ENCODE peak calls at places on chromosomes 16 and 17, in ten cellular contexts. T is H9, B is osteoblast, W is H1, I is astrocyte, M is hepatocyte, N is GM23338, X is PC-3, A is IMR-90, K is A549. Q is an unnamed sample.
A peak's percentile ranks its signal among the peaks of the same experiment; 100 is the strongest.

GRCh38 chr17:19629449-19629848 is 19.1 kb upstream of the ALDH3A2 start:
- DNase-seq in X (peak; percentile 25), M (no peak), K (no peak), T (no peak), B (peak; percentile 68), N (no peak), A (no peak), I (no peak), W (no peak), Q (no peak)

GRCh38 chr17:57604771-57605733 is 140.0 kb downstream of the CCDC182 start:
- DNase-seq in T (no peak), W (no peak), B (peak; percentile 86), I (peak; percentile 51), A (peak; percentile 55), X (no peak), K (no peak), M (peak; percentile 74), N (peak; percentile 27), Q (no peak)

GRCh38 chr16:48611329-48612137 is 1.6 kb upstream of the N4BP1 start:
- DNase-seq in B (peak; percentile 63), T (peak; percentile 71), I (no peak), X (no peak), A (no peak), M (peak; percentile 44), N (peak; percentile 52), K (peak; percentile 26), W (no peak), Q (peak; percentile 80)

GRCh38 chr17:74737299-74738050 is 419 bp downstream of the RAB37 start:
- DNase-seq in N (peak; percentile 92), X (peak; percentile 28), B (peak; percentile 86), A (no peak), T (peak; percentile 93), W (peak; percentile 85), I (no peak), K (peak; percentile 72), M (peak; percentile 76), Q (no peak)

GRCh38 chr17:18933102-18934058 is 18.6 kb upstream of the SLC5A10 start:
- DNase-seq in W (no peak), X (no peak), I (no peak), K (no peak), A (no peak), T (no peak), M (no peak), B (no peak), N (no peak), Q (no peak)

GRCh38 chr16:87274808-87275207 is 42.4 kb downstream of the C16orf95 start:
- DNase-seq in W (no peak), B (peak; percentile 85), I (peak; percentile 80), N (no peak), M (no peak), T (no peak), A (peak; percentile 41), X (no peak), K (no peak), Q (no peak)

GRCh38 chr17:337866-338265 is 14.7 kb downstream of the RPH3AL start:
- DNase-seq in X (no peak), N (no peak), M (no peak), B (peak; percentile 59), A (no peak), K (no peak), W (no peak), I (no peak), T (no peak), Q (no peak)

GRCh38 chr17:59423903-59424302 is 92.4 kb downstream of the YPEL2 start:
- DNase-seq in K (no peak), M (no peak), W (no peak), T (no peak), A (no peak), N (no peak), B (no peak), I (no peak), X (no peak), Q (no peak)

GRCh38 chr17:49365667-49366066 is 3.6 kb upstream of the ZNF652 start:
- DNase-seq in I (no peak), A (no peak), T (peak; percentile 76), N (peak; percentile 68), M (peak; percentile 30), W (no peak), B (peak; percentile 90), K (peak; percentile 70), X (peak; percentile 57), Q (no peak)

GRCh38 chr17:30398328-30399041 is 19.8 kb downstream of the CPD start:
- DNase-seq in I (no peak), W (no peak), B (no peak), X (no peak), N (no peak), T (no peak), M (no peak), A (no peak), K (no peak), Q (no peak)

GRCh38 chr16:88848557-88848956 is 8.2 kb downstream of the GALNS start:
- DNase-seq in M (no peak), K (no peak), W (no peak), B (no peak), T (no peak), I (no peak), A (no peak), N (no peak), X (no peak), Q (no peak)

DNA sequence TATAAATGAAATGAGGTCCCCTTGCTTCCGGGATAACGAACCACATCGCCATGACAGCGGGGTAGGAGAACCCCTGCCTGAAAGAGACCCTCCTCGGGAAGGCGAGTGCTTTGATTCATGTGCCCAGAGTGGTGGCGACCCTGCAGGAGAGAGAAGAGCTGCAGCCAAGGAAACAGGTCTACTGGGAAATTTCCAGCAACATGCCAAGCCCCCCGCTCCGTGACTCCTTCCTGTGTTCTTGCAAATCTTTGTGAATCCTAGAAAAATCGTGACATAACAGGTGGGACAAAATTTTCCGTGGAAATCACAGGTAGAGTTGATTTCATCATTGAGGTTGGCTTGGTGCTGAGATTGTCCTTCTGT is 162.6 kb downstream of the WSCD1 start:
- DNase-seq in M (no peak), I (no peak), A (no peak), T (peak; percentile 36), B (no peak), K (no peak), W (no peak), X (no peak), N (no peak), Q (no peak)
- H3K4me2 ChIP-seq in M (no peak overlapping the region), I (peak overlapping the region; percentile 81), A (no peak overlapping the region), T (no peak overlapping the region), B (no peak overlapping the region), K (peak overlapping the region; percentile 75), W (no peak overlapping the region), X (peak overlapping the region; percentile 80), N (no peak overlapping the region), Q (peak overlapping the region; percentile 74)

GRCh38 chr16:68749424-68749823 is 12.3 kb downstream of the CDH1 start:
- DNase-seq in I (no peak), A (no peak), B (no peak), M (no peak), T (peak; percentile 64), W (no peak), K (peak; percentile 35), X (no peak), N (peak; percentile 65), Q (no peak)
- TF ChIP-seq CTCF in I (no peak), A (no peak), B (no peak), M (no peak), T (peak; percentile 60), W (peak; percentile 61), K (peak; percentile 30), X (peak; percentile 29), N (peak; percentile 77), Q (no peak)

GRCh38 chr16:75007443-75007842 is 8.6 kb downstream of the ZNRF1 start:
- DNase-seq in I (no peak), M (no peak), T (no peak), A (no peak), N (no peak), W (no peak), X (no peak), B (no peak), K (no peak), Q (no peak)

GRCh38 chr16:75004460-75004859 is 5.6 kb downstream of the ZNRF1 start:
- DNase-seq in M (no peak), N (no peak), K (no peak), A (no peak), T (no peak), X (no peak), W (no peak), B (no peak), I (no peak), Q (no peak)

GRCh38 chr16:75003931-75004330 is 5.1 kb downstream of the ZNRF1 start:
- DNase-seq in X (no peak), W (no peak), I (no peak), K (no peak), M (no peak), N (no peak), A (no peak), T (no peak), B (no peak), Q (no peak)

GRCh38 chr16:75002474-75002873 is 3.6 kb downstream of the ZNRF1 start:
- DNase-seq in W (no peak), M (no peak), X (no peak), I (no peak), A (no peak), B (no peak), T (no peak), N (no peak), K (no peak), Q (no peak)

DNA sequence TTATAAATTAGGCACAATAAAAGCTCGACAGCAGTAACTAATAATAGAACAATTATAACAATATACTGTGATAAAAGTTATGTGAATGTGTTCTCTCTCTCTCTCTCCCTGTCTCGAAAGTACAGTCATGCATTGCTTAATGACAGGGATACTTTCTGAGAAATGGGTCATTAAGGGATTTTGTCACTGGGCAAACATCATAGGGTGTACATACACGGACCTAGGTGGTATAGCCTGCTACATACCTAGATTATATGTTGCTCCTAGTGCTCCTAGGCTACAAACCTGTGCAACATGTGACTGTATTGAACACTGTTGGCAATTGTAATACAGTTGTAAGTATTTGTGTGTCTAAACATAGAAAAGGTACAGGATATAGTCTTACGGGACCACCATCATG is 6.9 kb downstream of the ZNRF1 start:
- DNase-seq in K (no peak), B (no peak), X (no peak), A (no peak), T (no peak), W (no peak), N (no peak), M (no peak), I (no peak), Q (no peak)
- H3K4me2 ChIP-seq in K (no peak overlapping the region), B (no peak overlapping the region), X (no peak overlapping the region), A (no peak overlapping the region), T (no peak overlapping the region), W (no peak overlapping the region), N (no peak overlapping the region), M (no peak overlapping the region), I (no peak overlapping the region), Q (no peak overlapping the region)

DNA sequence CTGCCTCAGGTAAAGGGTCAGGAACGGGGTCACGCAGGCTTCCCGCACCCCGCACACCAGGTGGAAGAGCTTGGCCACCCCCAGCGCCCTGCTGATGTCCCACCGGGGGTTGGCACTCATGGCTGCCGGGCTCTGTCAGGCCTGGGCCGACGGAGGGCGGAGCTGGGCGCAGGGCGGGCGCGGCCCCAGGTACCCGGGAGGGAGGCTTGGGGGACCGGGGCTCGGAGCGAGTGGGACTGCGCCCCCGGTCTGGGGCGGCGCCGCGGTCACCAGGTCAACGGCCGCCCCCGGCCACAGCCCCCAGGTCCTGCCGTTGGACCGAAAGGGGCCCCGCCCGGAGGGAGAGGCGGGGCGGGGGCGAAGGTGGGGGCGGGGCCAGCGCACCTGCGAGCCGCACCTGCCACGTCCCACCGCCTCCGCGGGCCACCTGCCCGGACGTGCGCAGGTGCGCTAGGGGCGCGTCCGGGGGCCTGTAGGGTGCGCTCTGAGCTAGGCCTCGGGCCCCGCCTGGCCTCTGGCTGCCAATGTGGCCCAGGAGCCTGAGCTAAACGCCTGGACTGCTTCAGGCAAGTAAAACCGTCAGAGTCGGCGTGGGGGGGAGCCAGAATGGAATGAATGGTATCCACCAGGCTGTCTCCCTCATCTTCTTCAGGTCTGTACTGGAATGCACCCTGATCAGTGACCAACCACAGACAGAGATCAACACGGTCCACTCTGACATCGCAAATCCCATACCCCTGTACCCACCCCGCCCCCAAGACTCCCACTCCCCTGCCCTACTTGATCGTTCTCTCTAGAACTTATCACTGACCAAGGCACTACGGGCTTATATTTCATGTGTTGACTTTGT is at the start of gene MFSD6L:
- DNase-seq in I (no peak), A (no peak), X (no peak), T (peak; percentile 93), K (no peak), N (peak; percentile 91), M (peak; percentile 85), B (no peak), W (peak; percentile 83), Q (peak; percentile 17)
- TF ChIP-seq CTCF in I (no peak), A (no peak), X (no peak), T (peak; percentile 57), K (no peak), N (peak; percentile 66), M (peak; percentile 18), B (no peak), W (peak; percentile 64), Q (peak; percentile 43)